ENCODE peak calls at places on chromosomes 16 and 17, in six cellular contexts. A is BE2C, E is dorsolateral prefrontal cortex, V is fibroblast of the aortic adventitia, D is mammary epithelial cell, J is lower leg skin. Y is an unnamed sample.

GRCh38 chr17:784143-784542 is 2.0 kb downstream of the MRM3 start:
- DNase-seq in E (no peak), D (no peak), V (no peak), A (no peak), J (no peak), Y (no peak)

GRCh38 chr16:84508502-84508901 is 4.0 kb upstream of the MEAK7 start:
- DNase-seq in A (no peak), D (no peak), V (no peak), J (no peak), E (no peak), Y (no peak)

GRCh38 chr17:44971776-44972483 is 3.8 kb upstream of the C1QL1 start:
- DNase-seq in D (peak), V (no peak), J (no peak), A (no peak), E (peak), Y (no peak)

GRCh38 chr17:13306310-13306962 is 288.6 kb upstream of the ELAC2 start:
- DNase-seq in V (peak), E (no peak), A (peak), D (peak), J (no peak), Y (no peak)

GRCh38 chr16:1095450-1096163 is 437 bp downstream of the C1QTNF8 start:
- DNase-seq in J (no peak), D (no peak), E (no peak), A (no peak), V (no peak), Y (no peak)

GRCh38 chr16:15665107-15665506 is 15.1 kb downstream of the NDE1 start:
- DNase-seq in V (no peak), E (no peak), D (no peak), A (no peak), J (no peak), Y (no peak)

GRCh38 chr17:64024781-64025731 is 4.6 kb upstream of the ICAM2 start:
- DNase-seq in D (no peak), V (no peak), J (no peak), E (no peak), A (no peak), Y (no peak)

GRCh38 chr16:707062-707538 is 1.5 kb upstream of the FBXL16 start:
- DNase-seq in D (no peak), E (no peak), V (no peak), J (no peak), A (no peak), Y (no peak)

GRCh38 chr17:56715613-56716357 is 117.9 kb downstream of the C17orf67 start:
- DNase-seq in A (peak), V (peak), D (peak), E (peak), J (peak), Y (peak)

GRCh38 chr17:16527298-16527697 is 35.3 kb upstream of the LRRC75A start:
- DNase-seq in E (no peak), V (no peak), A (no peak), J (no peak), D (no peak), Y (peak)

DNA sequence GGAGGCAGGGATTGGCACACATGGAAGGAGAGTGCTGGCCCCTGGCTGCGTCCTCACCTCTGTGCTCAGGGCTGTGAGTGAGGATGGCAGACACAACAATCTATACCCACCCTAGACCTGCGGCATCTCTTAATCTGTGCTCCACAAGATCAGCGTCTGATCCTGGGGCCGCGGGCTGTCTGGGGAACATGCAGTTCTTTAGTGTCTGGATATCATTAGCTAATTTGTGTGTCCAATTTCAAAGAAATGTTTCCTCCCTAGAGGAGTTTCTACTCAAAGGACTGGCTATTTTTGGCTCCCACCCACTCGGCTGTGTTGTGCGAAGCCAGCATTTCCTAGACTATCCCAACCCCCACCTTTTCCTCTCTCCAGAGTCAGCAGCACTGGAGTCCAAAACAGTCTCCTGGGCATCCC is 93.8 kb downstream of the GRIN2A start:
- DNase-seq in E (no peak), V (peak), J (no peak), D (no peak), A (no peak), Y (no peak)
- TF ChIP-seq CTCF in E (no peak), V (no peak), J (no peak), D (no peak), A (no peak), Y (no peak)

GRCh38 chr16:5966004-5966403 is 868.4 kb upstream of the EEF2KMT start:
- DNase-seq in E (no peak), D (no peak), A (no peak), V (no peak), J (no peak), Y (no peak)
- TF ChIP-seq CTCF in E (no peak), D (no peak), A (no peak), V (no peak), J (no peak), Y (no peak)

DNA sequence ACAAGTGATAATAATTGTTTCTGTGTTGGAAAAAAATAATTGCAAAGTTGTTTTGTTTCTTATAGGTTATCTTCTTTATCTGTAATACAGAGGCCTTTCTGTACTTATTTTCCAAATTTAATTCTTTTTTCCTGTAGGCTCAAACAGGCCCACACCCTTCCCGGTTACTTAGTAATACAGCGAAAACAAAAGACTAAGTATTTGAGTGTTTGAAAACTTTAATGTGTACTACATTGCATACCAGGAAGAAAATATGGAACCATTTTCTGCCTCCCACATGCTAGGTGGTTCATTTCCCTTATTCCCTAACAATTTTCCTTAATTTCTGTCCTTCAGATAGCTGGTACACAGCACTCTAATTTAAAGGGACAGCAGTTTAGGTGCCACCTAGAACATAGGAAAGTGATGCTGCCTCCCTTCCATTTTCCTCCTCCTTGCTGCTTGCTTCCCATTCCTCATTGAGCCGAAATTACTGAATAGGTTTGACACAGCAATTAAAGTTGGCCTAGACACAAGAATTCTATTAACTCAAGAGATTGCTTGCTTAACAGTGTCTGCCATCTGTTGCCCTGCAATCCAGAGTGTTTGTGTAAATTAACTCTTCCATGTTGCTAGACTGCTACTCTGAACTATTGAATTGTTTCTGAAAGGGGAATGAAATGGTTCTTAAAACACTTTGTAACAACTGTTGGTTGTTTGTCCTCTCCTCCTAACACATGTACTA is 24.2 kb downstream of the CYB5B start:
- DNase-seq in A (no peak), D (no peak), J (no peak), V (peak), E (no peak), Y (no peak)
- TF ChIP-seq CTCF in A (no peak), D (no peak), J (no peak), V (no peak), E (no peak), Y (no peak)

GRCh38 chr17:11797803-11798202 is 199.5 kb downstream of the ZNF18 start:
- DNase-seq in E (no peak), D (no peak), V (no peak), A (no peak), J (no peak), Y (no peak)
- TF ChIP-seq CTCF in E (no peak), D (peak), V (peak), A (peak), J (no peak), Y (no peak)

GRCh38 chr17:50185724-50186545 is 15.5 kb downstream of the COL1A1 start:
- DNase-seq in D (no peak), J (no peak), V (peak), E (no peak), A (no peak), Y (no peak)

GRCh38 chr17:50183439-50184001 is 17.7 kb downstream of the SGCA start:
- DNase-seq in A (no peak), D (no peak), J (no peak), E (no peak), V (peak), Y (no peak)

GRCh38 chr17:50184611-50185398 is 16.6 kb downstream of the COL1A1 start:
- DNase-seq in D (peak), A (no peak), J (peak), E (peak), V (peak), Y (no peak)

GRCh38 chr17:50182783-50183438 is 17.1 kb downstream of the SGCA start:
- DNase-seq in E (no peak), D (no peak), J (no peak), A (no peak), V (peak), Y (no peak)

GRCh38 chr17:50184057-50184456 is 17.4 kb downstream of the COL1A1 start:
- DNase-seq in E (no peak), J (no peak), A (no peak), V (peak), D (no peak), Y (no peak)
- TF ChIP-seq CTCF in E (no peak), J (no peak), A (peak), V (peak), D (no peak), Y (peak)

GRCh38 chr17:29279397-29280070 is 14.4 kb downstream of the NUFIP2 start:
- DNase-seq in J (no peak), V (no peak), A (no peak), E (no peak), D (no peak), Y (no peak)

GRCh38 chr17:29283496-29283895 is 10.5 kb downstream of the NUFIP2 start:
- DNase-seq in V (peak), D (no peak), E (no peak), J (no peak), A (no peak), Y (no peak)

GRCh38 chr17:29273924-29274323 is 20.0 kb downstream of the NUFIP2 start:
- DNase-seq in J (no peak), D (no peak), A (no peak), V (no peak), E (no peak), Y (no peak)

DNA sequence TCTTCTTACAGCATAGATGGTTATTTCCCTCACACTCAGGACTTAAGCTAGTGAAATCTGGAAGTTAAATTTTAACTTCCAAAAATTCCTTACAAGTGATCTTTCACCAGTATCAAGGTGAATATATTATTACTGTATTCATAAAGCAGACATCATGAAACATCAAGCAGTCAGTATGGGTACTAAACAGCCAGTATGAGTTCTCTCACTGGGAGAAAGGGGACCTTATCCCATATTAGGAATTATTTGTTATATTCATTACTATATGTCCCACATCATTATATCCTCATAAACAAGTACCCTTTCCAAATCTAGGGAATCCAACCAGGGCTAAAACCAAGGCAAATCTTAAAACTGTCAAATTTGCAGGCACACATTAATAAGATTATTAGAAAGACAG is 15.3 kb downstream of the NUFIP2 start:
- DNase-seq in D (no peak), A (no peak), E (no peak), J (no peak), V (no peak), Y (no peak)
- TF ChIP-seq CTCF in D (no peak), A (no peak), E (no peak), J (no peak), V (no peak), Y (no peak)

DNA sequence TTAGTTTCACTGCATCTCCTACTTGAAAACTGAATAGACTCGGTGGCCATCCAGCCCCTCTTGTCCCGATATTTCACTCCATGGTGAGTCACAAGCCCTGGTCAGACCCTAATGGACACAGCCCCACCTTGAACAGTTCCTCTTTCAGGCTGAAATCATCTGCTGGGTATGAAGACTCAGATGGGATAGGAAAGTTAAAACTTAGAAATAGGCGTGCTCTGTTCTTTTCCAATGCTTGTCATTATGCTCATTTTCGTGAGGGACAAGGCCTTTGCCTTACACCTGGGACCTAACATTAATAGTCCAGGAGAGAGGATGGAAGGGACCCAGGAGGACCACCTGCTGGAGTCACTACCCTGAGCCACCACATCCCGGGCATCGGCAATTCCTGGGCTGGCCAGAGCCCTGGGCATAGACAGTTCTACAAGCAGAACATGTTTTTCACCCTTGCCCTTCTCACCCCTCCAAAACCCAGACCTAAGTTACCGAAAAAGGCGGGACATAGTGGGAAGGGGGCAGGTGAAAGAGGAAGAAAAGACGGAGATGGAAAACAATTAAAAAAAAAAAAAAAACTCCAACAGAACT is 278.3 kb downstream of the SOX9 start:
- DNase-seq in E (no peak), V (no peak), J (no peak), A (no peak), D (no peak), Y (no peak)
- TF ChIP-seq CTCF in E (no peak), V (no peak), J (no peak), A (no peak), D (no peak), Y (no peak)

GRCh38 chr17:61349350-61349749 is 50.3 kb upstream of the TBX2 start:
- DNase-seq in E (no peak), A (peak), V (peak), D (no peak), J (no peak), Y (no peak)
- TF ChIP-seq CTCF in E (no peak), A (peak), V (peak), D (no peak), J (no peak), Y (peak)

GRCh38 chr17:7283471-7284216 is 2.1 kb downstream of the SLC2A4 start:
- DNase-seq in E (no peak), V (no peak), A (no peak), D (no peak), J (no peak), Y (no peak)

GRCh38 chr17:7284911-7285310 is 3.4 kb downstream of the SLC2A4 start:
- DNase-seq in J (no peak), E (no peak), V (no peak), A (no peak), D (no peak), Y (no peak)

GRCh38 chr17:7281953-7282751 is 634 bp downstream of the SLC2A4 start:
- DNase-seq in E (no peak), D (no peak), V (no peak), A (no peak), J (no peak), Y (no peak)

GRCh38 chr17:7281074-7281952 is at the start of gene SLC2A4:
- DNase-seq in V (peak), J (peak), A (peak), D (peak), E (peak), Y (peak)

DNA sequence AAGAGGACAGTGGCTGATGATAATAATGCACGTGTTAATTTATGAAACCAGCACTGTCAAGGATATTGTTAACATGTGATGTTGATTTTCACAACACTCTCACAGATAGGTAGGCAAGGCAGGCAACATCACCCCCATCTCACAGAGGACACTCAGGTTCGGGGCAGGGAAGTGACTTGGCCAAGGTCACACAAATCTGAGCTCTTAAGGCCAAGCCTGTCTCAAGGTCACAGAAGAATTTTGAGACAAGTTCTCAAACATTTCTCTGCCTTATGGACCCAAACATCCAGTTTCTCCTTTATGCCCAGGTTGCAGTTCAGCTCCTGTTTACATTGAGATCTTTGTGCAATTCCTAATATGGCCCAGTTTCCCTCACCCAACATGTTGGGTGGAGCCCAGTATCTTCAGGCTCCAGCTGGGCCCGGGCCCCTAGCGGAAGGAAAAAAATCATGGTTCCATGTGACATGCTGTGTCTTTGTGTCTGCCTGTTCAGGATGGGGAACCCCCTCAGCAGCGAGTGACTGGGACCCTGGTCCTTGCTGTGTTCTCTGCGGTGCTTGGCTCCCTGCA is 1.3 kb downstream of the SLC2A4 start:
- DNase-seq in E (no peak), J (no peak), A (no peak), V (no peak), D (no peak), Y (no peak)
- TF ChIP-seq CTCF in E (no peak), J (no peak), A (no peak), V (no peak), D (no peak), Y (no peak)

GRCh38 chr16:78930561-78930960 is 670.0 kb downstream of the MAF start:
- DNase-seq in V (no peak), J (no peak), E (no peak), A (no peak), D (no peak), Y (no peak)

GRCh38 chr16:78919852-78920251 is 680.7 kb downstream of the MAF start:
- DNase-seq in D (no peak), A (no peak), J (no peak), E (no peak), V (no peak), Y (no peak)

GRCh38 chr16:78926723-78927200 is 673.8 kb downstream of the MAF start:
- DNase-seq in D (no peak), J (no peak), V (no peak), A (no peak), E (no peak), Y (no peak)

GRCh38 chr16:78929798-78930197 is 670.7 kb downstream of the MAF start:
- DNase-seq in E (no peak), A (no peak), D (no peak), V (no peak), J (no peak), Y (no peak)

GRCh38 chr16:78925071-78925714 is 675.3 kb downstream of the MAF start:
- DNase-seq in V (no peak), A (no peak), D (no peak), J (no peak), E (no peak), Y (no peak)
- TF ChIP-seq CTCF in V (no peak), A (peak), D (peak), J (no peak), E (peak), Y (peak)